ENCODE peak calls at places on chromosomes 4 and X, in eight cellular contexts. One of them, this sample, is unnamed.

GRCh38 chrX:16589826-16590225 is 60.1 kb upstream of the S100G start:
- DNase-seq in endodermal cell: no peak
- DNase-seq in lower lobe of right lung: no peak
- DNase-seq in astrocyte: no peak
- DNase-seq in brain microvascular endothelial cell: no peak
- DNase-seq in hepatocyte: peak; percentile 27
- DNase-seq in tibial nerve: no peak
- DNase-seq in neural progenitor cell: no peak
- DNase-seq in this sample: no peak

GRCh38 chrX:107272431-107272921 is 66.1 kb downstream of the DNAAF6 start:
- DNase-seq in endodermal cell: peak; percentile 88
- DNase-seq in tibial nerve: no peak
- DNase-seq in hepatocyte: peak; percentile 14
- DNase-seq in brain microvascular endothelial cell: no peak
- DNase-seq in neural progenitor cell: peak; percentile 57
- DNase-seq in lower lobe of right lung: no peak
- DNase-seq in astrocyte: no peak
- DNase-seq in this sample: peak; percentile 35

GRCh38 chrX:18997916-18998315 is 14.0 kb upstream of the PHKA2 start:
- DNase-seq in lower lobe of right lung: no peak
- DNase-seq in hepatocyte: no peak
- DNase-seq in endodermal cell: peak; percentile 54
- DNase-seq in brain microvascular endothelial cell: no peak
- DNase-seq in astrocyte: no peak
- DNase-seq in tibial nerve: no peak
- DNase-seq in neural progenitor cell: peak; percentile 40
- DNase-seq in this sample: peak; percentile 4

GRCh38 chr4:151862766-151863165 is 102.0 kb upstream of the GATB start:
- DNase-seq in hepatocyte: no peak
- DNase-seq in neural progenitor cell: no peak
- DNase-seq in astrocyte: peak; percentile 3
- DNase-seq in lower lobe of right lung: no peak
- DNase-seq in tibial nerve: no peak
- DNase-seq in endodermal cell: no peak
- DNase-seq in brain microvascular endothelial cell: peak; percentile 12
- DNase-seq in this sample: no peak

GRCh38 chrX:96770315-96770714 is 85.7 kb downstream of the DIAPH2 start:
- DNase-seq in endodermal cell: no peak
- DNase-seq in neural progenitor cell: peak; percentile 17
- DNase-seq in brain microvascular endothelial cell: no peak
- DNase-seq in astrocyte: no peak
- DNase-seq in tibial nerve: no peak
- DNase-seq in lower lobe of right lung: no peak
- DNase-seq in hepatocyte: peak; percentile 36
- DNase-seq in this sample: peak; percentile 31

GRCh38 chr4:11355224-11355623 is 73.5 kb downstream of the HS3ST1 start:
- DNase-seq in hepatocyte: no peak
- DNase-seq in astrocyte: no peak
- DNase-seq in tibial nerve: no peak
- DNase-seq in neural progenitor cell: no peak
- DNase-seq in lower lobe of right lung: no peak
- DNase-seq in endodermal cell: peak; percentile 54
- DNase-seq in brain microvascular endothelial cell: no peak
- DNase-seq in this sample: no peak

GRCh38 chr4:112003508-112003907 is 141.7 kb upstream of the FAM241A start:
- DNase-seq in endodermal cell: no peak
- DNase-seq in hepatocyte: no peak
- DNase-seq in brain microvascular endothelial cell: no peak
- DNase-seq in tibial nerve: no peak
- DNase-seq in lower lobe of right lung: no peak
- DNase-seq in astrocyte: no peak
- DNase-seq in neural progenitor cell: no peak
- DNase-seq in this sample: no peak

GRCh38 chr4:17273047-17273446 is 238.8 kb downstream of the QDPR start:
- DNase-seq in lower lobe of right lung: no peak
- DNase-seq in neural progenitor cell: no peak
- DNase-seq in hepatocyte: no peak
- DNase-seq in endodermal cell: no peak
- DNase-seq in brain microvascular endothelial cell: no peak
- DNase-seq in astrocyte: no peak
- DNase-seq in tibial nerve: no peak
- DNase-seq in this sample: peak; percentile 29

GRCh38 chr4:26217961-26218676 is 102.7 kb upstream of the RBPJ start:
- DNase-seq in astrocyte: no peak
- DNase-seq in brain microvascular endothelial cell: no peak
- DNase-seq in lower lobe of right lung: peak; percentile 59
- DNase-seq in neural progenitor cell: no peak
- DNase-seq in tibial nerve: peak; percentile 44
- DNase-seq in hepatocyte: no peak
- DNase-seq in endodermal cell: peak; percentile 60
- DNase-seq in this sample: no peak

GRCh38 chr4:21765810-21766407 is 182.7 kb downstream of the KCNIP4 start:
- DNase-seq in neural progenitor cell: peak; percentile 65
- DNase-seq in lower lobe of right lung: no peak
- DNase-seq in tibial nerve: peak; percentile 32
- DNase-seq in endodermal cell: peak; percentile 90
- DNase-seq in astrocyte: no peak
- DNase-seq in hepatocyte: peak; percentile 75
- DNase-seq in brain microvascular endothelial cell: peak; percentile 65
- DNase-seq in this sample: peak; percentile 67

GRCh38 chrX:107154787-107155620 is 36.4 kb upstream of the RBM41 start:
- DNase-seq in astrocyte: peak; percentile 33
- DNase-seq in brain microvascular endothelial cell: peak; percentile 6
- DNase-seq in endodermal cell: peak; percentile 41
- DNase-seq in hepatocyte: peak; percentile 19
- DNase-seq in neural progenitor cell: no peak
- DNase-seq in lower lobe of right lung: no peak
- DNase-seq in tibial nerve: no peak
- DNase-seq in this sample: no peak

GRCh38 chr4:17535906-17536305 is 20.9 kb downstream of the CLRN2 start:
- DNase-seq in endodermal cell: no peak
- DNase-seq in astrocyte: no peak
- DNase-seq in brain microvascular endothelial cell: no peak
- DNase-seq in lower lobe of right lung: no peak
- DNase-seq in hepatocyte: no peak
- DNase-seq in neural progenitor cell: no peak
- DNase-seq in tibial nerve: no peak
- DNase-seq in this sample: no peak

GRCh38 chr4:183249854-183250253 is 70.2 kb downstream of the CLDN22 start:
- DNase-seq in hepatocyte: peak; percentile 63
- DNase-seq in brain microvascular endothelial cell: peak; percentile 43
- DNase-seq in endodermal cell: no peak
- DNase-seq in astrocyte: peak; percentile 17
- DNase-seq in tibial nerve: no peak
- DNase-seq in lower lobe of right lung: no peak
- DNase-seq in neural progenitor cell: peak; percentile 52
- DNase-seq in this sample: peak; percentile 63

GRCh38 chr4:17065821-17066220 is 167.4 kb upstream of the LDB2 start:
- DNase-seq in lower lobe of right lung: no peak
- DNase-seq in tibial nerve: no peak
- DNase-seq in brain microvascular endothelial cell: peak; percentile 29
- DNase-seq in endodermal cell: no peak
- DNase-seq in astrocyte: peak; percentile 21
- DNase-seq in neural progenitor cell: no peak
- DNase-seq in hepatocyte: no peak
- DNase-seq in this sample: no peak

GRCh38 chr4:140567722-140568121 is 1.0 kb downstream of the UCP1 start:
- DNase-seq in endodermal cell: peak; percentile 73
- DNase-seq in brain microvascular endothelial cell: no peak
- DNase-seq in astrocyte: peak; percentile 3
- DNase-seq in hepatocyte: peak; percentile 9
- DNase-seq in lower lobe of right lung: no peak
- DNase-seq in tibial nerve: no peak
- DNase-seq in neural progenitor cell: peak; percentile 73
- DNase-seq in this sample: peak; percentile 4

GRCh38 chr4:87046111-87046510 is 111.3 kb downstream of the AFF1 start:
- DNase-seq in endodermal cell: no peak
- DNase-seq in tibial nerve: no peak
- DNase-seq in astrocyte: no peak
- DNase-seq in hepatocyte: no peak
- DNase-seq in lower lobe of right lung: no peak
- DNase-seq in neural progenitor cell: no peak
- DNase-seq in brain microvascular endothelial cell: no peak
- DNase-seq in this sample: peak; percentile 86

GRCh38 chr4:87219648-87220093 is 747 bp downstream of the KLHL8 start:
- DNase-seq in tibial nerve: peak; percentile 18
- DNase-seq in endodermal cell: peak; percentile 77
- DNase-seq in lower lobe of right lung: peak; percentile 76
- DNase-seq in neural progenitor cell: peak; percentile 63
- DNase-seq in brain microvascular endothelial cell: peak; percentile 38
- DNase-seq in astrocyte: peak; percentile 35
- DNase-seq in hepatocyte: peak; percentile 62
- DNase-seq in this sample: peak; percentile 57

GRCh38 chr4:48739560-48740019 is 40.5 kb downstream of the FRYL start:
- DNase-seq in neural progenitor cell: no peak
- DNase-seq in tibial nerve: no peak
- DNase-seq in lower lobe of right lung: no peak
- DNase-seq in brain microvascular endothelial cell: no peak
- DNase-seq in astrocyte: no peak
- DNase-seq in endodermal cell: no peak
- DNase-seq in hepatocyte: no peak
- DNase-seq in this sample: peak; percentile 42

GRCh38 chr4:139523076-139523475 is 32.9 kb downstream of the SETD7 start:
- DNase-seq in astrocyte: peak; percentile 10
- DNase-seq in hepatocyte: no peak
- DNase-seq in tibial nerve: no peak
- DNase-seq in endodermal cell: no peak
- DNase-seq in lower lobe of right lung: no peak
- DNase-seq in neural progenitor cell: no peak
- DNase-seq in brain microvascular endothelial cell: no peak
- DNase-seq in this sample: no peak

DNA sequence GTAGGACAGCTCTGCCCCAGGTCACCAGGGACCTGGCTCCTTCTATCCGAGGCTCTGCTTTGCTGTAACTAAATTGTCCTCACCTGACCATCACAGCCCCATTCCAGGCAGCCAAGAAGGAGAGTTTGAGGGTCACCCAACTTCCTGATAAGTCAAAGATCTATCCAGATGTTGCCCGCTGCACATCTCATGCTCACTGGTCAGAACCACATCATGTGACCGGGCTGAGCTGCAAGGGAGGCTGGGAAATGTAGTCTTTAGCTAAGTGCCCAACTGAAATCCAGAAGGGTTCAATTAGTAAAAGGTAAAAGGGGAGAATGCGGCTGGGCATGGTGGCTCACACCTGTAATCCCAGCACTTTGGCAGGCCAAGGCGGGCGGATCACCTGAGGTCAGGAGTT is 18.4 kb downstream of the HMX1 start:
- DNase-seq in brain microvascular endothelial cell: no peak
- DNase-seq in astrocyte: no peak
- DNase-seq in lower lobe of right lung: no peak
- DNase-seq in neural progenitor cell: no peak
- DNase-seq in tibial nerve: no peak
- DNase-seq in hepatocyte: no peak
- DNase-seq in endodermal cell: peak; percentile 67
- DNase-seq in this sample: no peak
- H3K27me3 ChIP-seq in brain microvascular endothelial cell: peaks cover 47% of the 10 kb centered on the region
- H3K27me3 ChIP-seq in astrocyte: peaks cover 25% of the 10 kb centered on the region
- H3K27me3 ChIP-seq in lower lobe of right lung: peaks cover 85% of the 10 kb centered on the region
- H3K27me3 ChIP-seq in neural progenitor cell: peaks cover 88% of the 10 kb centered on the region
- H3K27me3 ChIP-seq in tibial nerve: peaks cover 54% of the 10 kb centered on the region
- H3K27me3 ChIP-seq in hepatocyte: peaks cover 76% of the 10 kb centered on the region
- H3K27me3 ChIP-seq in endodermal cell: peaks cover 87% of the 10 kb centered on the region
- H3K27me3 ChIP-seq in this sample: peaks cover 91% of the 10 kb centered on the region

GRCh38 chrX:132382068-132382467 is 106.8 kb downstream of the MBNL3 start:
- DNase-seq in astrocyte: no peak
- DNase-seq in neural progenitor cell: no peak
- DNase-seq in endodermal cell: no peak
- DNase-seq in hepatocyte: no peak
- DNase-seq in tibial nerve: no peak
- DNase-seq in lower lobe of right lung: no peak
- DNase-seq in brain microvascular endothelial cell: no peak
- DNase-seq in this sample: no peak
- H3K27ac ChIP-seq in astrocyte: no peak overlapping the region
- H3K27ac ChIP-seq in neural progenitor cell: no peak overlapping the region
- H3K27ac ChIP-seq in endodermal cell: no peak overlapping the region
- H3K27ac ChIP-seq in hepatocyte: no peak overlapping the region
- H3K27ac ChIP-seq in tibial nerve: no peak overlapping the region
- H3K27ac ChIP-seq in lower lobe of right lung: no peak overlapping the region
- H3K27ac ChIP-seq in brain microvascular endothelial cell: no peak overlapping the region
- H3K27ac ChIP-seq in this sample: no peak overlapping the region

GRCh38 chr4:42397256-42397634 is at the start of gene SHISA3:
- DNase-seq in tibial nerve: peak; percentile 19
- DNase-seq in lower lobe of right lung: no peak
- DNase-seq in astrocyte: no peak
- DNase-seq in endodermal cell: peak; percentile 86
- DNase-seq in hepatocyte: peak; percentile 27
- DNase-seq in brain microvascular endothelial cell: no peak
- DNase-seq in neural progenitor cell: peak; percentile 69
- DNase-seq in this sample: peak; percentile 65

GRCh38 chr4:42398448-42399355 is 1.4 kb downstream of the SHISA3 start:
- DNase-seq in endodermal cell: peak; percentile 84
- DNase-seq in brain microvascular endothelial cell: no peak
- DNase-seq in neural progenitor cell: peak; percentile 84
- DNase-seq in hepatocyte: peak; percentile 13
- DNase-seq in astrocyte: no peak
- DNase-seq in tibial nerve: peak; percentile 16
- DNase-seq in lower lobe of right lung: no peak
- DNase-seq in this sample: peak; percentile 13

GRCh38 chr4:42397635-42398447 is 553 bp downstream of the SHISA3 start:
- DNase-seq in astrocyte: peak; percentile 17
- DNase-seq in endodermal cell: peak; percentile 83
- DNase-seq in brain microvascular endothelial cell: no peak
- DNase-seq in lower lobe of right lung: no peak
- DNase-seq in hepatocyte: peak; percentile 18
- DNase-seq in tibial nerve: no peak
- DNase-seq in neural progenitor cell: peak; percentile 77
- DNase-seq in this sample: peak; percentile 43

GRCh38 chr4:42396361-42397255 is 680 bp upstream of the SHISA3 start:
- DNase-seq in hepatocyte: no peak
- DNase-seq in astrocyte: no peak
- DNase-seq in brain microvascular endothelial cell: no peak
- DNase-seq in neural progenitor cell: peak; percentile 49
- DNase-seq in tibial nerve: no peak
- DNase-seq in lower lobe of right lung: no peak
- DNase-seq in endodermal cell: peak; percentile 61
- DNase-seq in this sample: peak; percentile 45

GRCh38 chr4:42395595-42395994 is 1.7 kb upstream of the SHISA3 start:
- DNase-seq in tibial nerve: no peak
- DNase-seq in neural progenitor cell: no peak
- DNase-seq in lower lobe of right lung: no peak
- DNase-seq in hepatocyte: no peak
- DNase-seq in endodermal cell: no peak
- DNase-seq in astrocyte: no peak
- DNase-seq in brain microvascular endothelial cell: no peak
- DNase-seq in this sample: no peak
- H3K27me3 ChIP-seq in tibial nerve: peaks cover 46% of the 10 kb centered on the region
- H3K27me3 ChIP-seq in neural progenitor cell: peaks cover 68% of the 10 kb centered on the region
- H3K27me3 ChIP-seq in lower lobe of right lung: peaks cover 45% of the 10 kb centered on the region
- H3K27me3 ChIP-seq in hepatocyte: peaks cover 68% of the 10 kb centered on the region
- H3K27me3 ChIP-seq in endodermal cell: peaks cover 62% of the 10 kb centered on the region
- H3K27me3 ChIP-seq in astrocyte: peaks cover 46% of the 10 kb centered on the region
- H3K27me3 ChIP-seq in brain microvascular endothelial cell: peaks cover 3% of the 10 kb centered on the region
- H3K27me3 ChIP-seq in this sample: peaks cover 72% of the 10 kb centered on the region

DNA sequence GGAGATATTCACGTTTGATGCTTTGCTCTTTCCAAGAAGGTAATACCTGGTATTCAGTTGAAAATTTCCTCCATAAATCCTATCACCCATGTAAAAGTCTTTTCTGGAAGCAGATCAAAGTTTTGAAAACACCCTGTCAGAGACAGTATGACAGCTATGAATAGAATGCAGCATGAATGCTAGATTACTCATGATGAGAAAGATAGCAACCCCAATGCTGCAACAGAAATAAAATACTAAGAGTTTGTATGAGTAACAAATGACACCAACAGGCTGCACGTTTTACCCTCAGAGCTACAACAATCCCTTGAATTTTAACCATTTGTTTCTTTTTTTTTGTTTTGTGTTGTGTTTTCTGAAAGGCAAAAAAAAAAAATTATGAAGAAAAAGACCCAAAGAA is 108.6 kb downstream of the ARHGAP6 start:
- DNase-seq in lower lobe of right lung: no peak
- DNase-seq in brain microvascular endothelial cell: peak; percentile 45
- DNase-seq in hepatocyte: no peak
- DNase-seq in neural progenitor cell: no peak
- DNase-seq in tibial nerve: no peak
- DNase-seq in endodermal cell: no peak
- DNase-seq in astrocyte: peak; percentile 61
- DNase-seq in this sample: peak; percentile 40
- H3K27ac ChIP-seq in lower lobe of right lung: no peak overlapping the region
- H3K27ac ChIP-seq in brain microvascular endothelial cell: peak overlapping the region; percentile 34
- H3K27ac ChIP-seq in hepatocyte: no peak overlapping the region
- H3K27ac ChIP-seq in neural progenitor cell: no peak overlapping the region
- H3K27ac ChIP-seq in tibial nerve: no peak overlapping the region
- H3K27ac ChIP-seq in endodermal cell: no peak overlapping the region
- H3K27ac ChIP-seq in astrocyte: peak overlapping the region; percentile 19
- H3K27ac ChIP-seq in this sample: no peak overlapping the region

This sample was measured in cardiac muscle cell.